ENCODE peak calls at places on chromosomes 12 and 14, in seven cellular contexts. W, A, S, L, I, F and X are unnamed samples.

GRCh38 chr14:77000340-77001235 is 27.9 kb downstream of the IRF2BPL start:
- DNase-seq in W (no peak), A (no peak), S (no peak), L (no peak), I (no peak), F (no peak), X (peak; percentile 31)

GRCh38 chr12:65656904-65657351 is 167.4 kb upstream of the HMGA2 start:
- DNase-seq in W (no peak), A (no peak), S (no peak), L (peak; percentile 97), I (no peak), F (no peak), X (no peak)

GRCh38 chr12:52643233-52644077 is 8.6 kb downstream of the KRT2 start:
- DNase-seq in W (no peak), A (no peak), S (no peak), L (no peak), I (no peak), F (no peak), X (no peak)

GRCh38 chr14:94391284-94391914 is 3.0 kb upstream of the SERPINA1 start:
- DNase-seq in W (no peak), A (no peak), S (no peak), L (no peak), I (no peak), F (no peak), X (no peak)

GRCh38 chr12:116406529-116406928 is 129.0 kb upstream of the MED13L start:
- DNase-seq in W (no peak), A (no peak), S (no peak), L (peak; percentile 83), I (peak; percentile 69), F (no peak), X (no peak)

GRCh38 chr14:56195727-56196126 is 77.5 kb downstream of the PELI2 start:
- DNase-seq in W (no peak), A (no peak), S (peak; percentile 17), L (no peak), I (peak; percentile 37), F (peak; percentile 51), X (peak; percentile 49)

GRCh38 chr12:57173089-57173488 is 25.7 kb upstream of the LRP1-AS start:
- DNase-seq in W (no peak), A (peak; percentile 35), S (peak; percentile 65), L (no peak), I (no peak), F (no peak), X (no peak)

GRCh38 chr12:85690146-85690545 is 146.1 kb downstream of the RASSF9 start:
- DNase-seq in W (no peak), A (no peak), S (no peak), L (no peak), I (no peak), F (no peak), X (no peak)

GRCh38 chr12:47725893-47726292 is 603 bp upstream of the ENDOU start:
- DNase-seq in W (no peak), A (no peak), S (peak; percentile 69), L (no peak), I (no peak), F (no peak), X (no peak)

GRCh38 chr12:130086248-130086647 is 76.0 kb upstream of the FZD10 start:
- DNase-seq in W (no peak), A (no peak), S (no peak), L (no peak), I (no peak), F (no peak), X (no peak)